ENCODE peak calls at places on chromosomes 6 and 20, in nine cellular contexts. S, O, W, G, D, X, U, I and J are unnamed samples. For H3K4me1, the result is how much of the 10 kb centered on the place peaks cover.

GRCh38 chr6:160795716-160796115 is 93.7 kb downstream of the PLG start:
- DNase-seq in X (no peak), W (no peak), U (no peak), D (peak), S (no peak), G (no peak), I (no peak), O (no peak), J (no peak)

GRCh38 chr6:125787791-125788190 is 3.0 kb upstream of the NCOA7 start:
- DNase-seq in S (no peak), X (no peak), I (no peak), U (peak), W (no peak), G (peak), D (peak), O (no peak), J (no peak)

GRCh38 chr6:33621396-33622388 is 570 bp downstream of the ITPR3 start:
- DNase-seq in U (no peak), S (peak), W (peak), I (peak), O (peak), G (no peak), D (peak), X (peak), J (peak)

GRCh38 chr6:82331031-82331773 is 32.4 kb upstream of the TPBG start:
- DNase-seq in O (no peak), I (no peak), S (no peak), G (peak), D (no peak), X (peak), U (peak), W (no peak), J (no peak)

GRCh38 chr6:155185544-155185943 is 78.3 kb upstream of the CLDN20 start:
- DNase-seq in U (peak), G (peak), I (no peak), W (no peak), S (no peak), O (no peak), X (peak), D (no peak), J (peak)

GRCh38 chr20:56360133-56360898 is 1.5 kb downstream of the FAM210B start:
- DNase-seq in I (no peak), G (no peak), W (no peak), S (no peak), D (peak), U (no peak), X (no peak), O (no peak), J (no peak)

GRCh38 chr6:169115632-169116031 is 138.0 kb downstream of the THBS2 start:
- DNase-seq in I (no peak), U (peak), X (no peak), G (peak), O (no peak), W (no peak), D (no peak), S (no peak), J (no peak)

GRCh38 chr6:815348-815738 is 122.4 kb upstream of the EXOC2 start:
- DNase-seq in U (no peak), X (peak), I (no peak), D (no peak), W (no peak), O (no peak), G (no peak), S (no peak), J (no peak)

GRCh38 chr20:15643713-15644112 is 929.5 kb downstream of the KIF16B start:
- DNase-seq in O (no peak), I (no peak), D (no peak), U (peak), W (no peak), S (no peak), G (no peak), X (no peak), J (no peak)

GRCh38 chr6:36743538-36744441 is 46.2 kb downstream of the RAB44 start:
- DNase-seq in X (no peak), S (no peak), D (no peak), W (no peak), I (peak), U (no peak), O (no peak), G (no peak), J (peak)

GRCh38 chr6:138948028-138948427 is 40.0 kb downstream of the REPS1 start:
- DNase-seq in G (no peak), U (no peak), O (no peak), S (no peak), W (no peak), D (no peak), I (no peak), X (no peak), J (no peak)

GRCh38 chr20:2145376-2145775 is 43.7 kb downstream of the STK35 start:
- DNase-seq in W (no peak), D (no peak), S (no peak), G (no peak), O (no peak), X (no peak), I (no peak), U (peak), J (no peak)

GRCh38 chr6:52515219-52515960 is 61.5 kb downstream of the TRAM2 start:
- DNase-seq in U (peak), D (no peak), X (no peak), W (no peak), S (no peak), I (no peak), G (no peak), O (no peak), J (no peak)

GRCh38 chr6:152380993-152381898 is 255.9 kb downstream of the SYNE1 start:
- DNase-seq in U (peak), W (peak), G (peak), I (peak), S (peak), O (peak), X (no peak), D (peak), J (peak)

GRCh38 chr6:144415835-144416237 is 130.7 kb downstream of the UTRN start:
- DNase-seq in I (no peak), D (no peak), U (peak), O (no peak), X (no peak), S (no peak), W (no peak), G (peak), J (no peak)

GRCh38 chr6:5300206-5300764 is 39.0 kb downstream of the FARS2 start:
- DNase-seq in W (no peak), O (no peak), I (no peak), X (no peak), S (no peak), D (no peak), G (no peak), U (no peak), J (no peak)

GRCh38 chr20:235891-236290 is 8.8 kb downstream of the DEFB129 start:
- DNase-seq in G (peak), W (no peak), D (peak), U (no peak), I (no peak), O (no peak), X (no peak), S (no peak), J (no peak)

GRCh38 chr6:4057036-4057435 is 21.9 kb downstream of the FAM217A start:
- DNase-seq in D (no peak), G (no peak), O (no peak), W (no peak), S (no peak), X (no peak), I (no peak), U (no peak), J (no peak)

GRCh38 chr6:19837511-19838441 is 606 bp downstream of the ID4 start:
- DNase-seq in D (no peak), O (peak), I (peak), G (peak), X (peak), U (peak), W (peak), S (peak), J (peak)

GRCh38 chr6:112189494-112189893 is 64.9 kb downstream of the LAMA4 start:
- DNase-seq in G (no peak), U (peak), O (no peak), X (no peak), S (peak), W (peak), I (no peak), D (no peak), J (no peak)

GRCh38 chr20:46558511-46558959 is 8.1 kb upstream of the OCSTAMP start:
- DNase-seq in I (no peak), O (no peak), U (peak), S (no peak), D (peak), G (peak), X (no peak), W (no peak), J (peak)

GRCh38 chr6:89433637-89434499 is 916 bp downstream of the ANKRD6 start:
- DNase-seq in O (peak), D (peak), X (peak), U (no peak), W (no peak), I (peak), S (peak), G (peak), J (peak)

GRCh38 chr6:10516953-10517352 is 4.2 kb upstream of the GCNT2 start:
- DNase-seq in I (no peak), X (no peak), G (no peak), S (no peak), W (no peak), U (no peak), O (no peak), D (no peak), J (no peak)

GRCh38 chr6:167683028-167683862 is 143.5 kb upstream of the AFDN start:
- DNase-seq in W (peak), U (peak), S (peak), X (no peak), O (peak), D (peak), G (peak), I (no peak), J (peak)

GRCh38 chr6:73203098-73203497 is 22.2 kb downstream of the KHDC1L start:
- DNase-seq in D (no peak), U (peak), I (no peak), X (no peak), O (no peak), W (no peak), G (no peak), S (no peak), J (no peak)

GRCh38 chr6:8441452-8441851 is 6.1 kb upstream of the SLC35B3 start:
- DNase-seq in O (no peak), S (no peak), W (no peak), D (no peak), X (no peak), G (no peak), U (no peak), I (no peak), J (no peak)

GRCh38 chr20:63560333-63560805 is 6.4 kb downstream of the FNDC11 start:
- DNase-seq in S (no peak), D (no peak), O (no peak), W (no peak), G (no peak), X (no peak), I (no peak), U (no peak), J (no peak)

GRCh38 chr6:158161566-158162254 is 6.4 kb downstream of the SERAC1 start:
- DNase-seq in U (no peak), I (no peak), W (no peak), S (no peak), D (no peak), X (peak), O (no peak), G (no peak), J (peak)

GRCh38 chr20:55394592-55394991 is 610.7 kb downstream of the CBLN4 start:
- DNase-seq in W (no peak), D (no peak), I (no peak), G (no peak), O (no peak), U (no peak), S (no peak), X (no peak), J (no peak)

GRCh38 chr6:108587258-108588059 is 26.7 kb downstream of the FOXO3 start:
- DNase-seq in U (peak), I (no peak), G (peak), X (no peak), D (no peak), O (no peak), W (peak), S (no peak), J (no peak)

GRCh38 chr6:90993771-90994170 is 406.9 kb upstream of the MAP3K7 start:
- DNase-seq in U (no peak), D (no peak), S (no peak), O (no peak), X (no peak), I (no peak), W (no peak), G (no peak), J (no peak)

GRCh38 chr20:44616604-44616964 is 34.2 kb downstream of the PKIG start:
- DNase-seq in I (no peak), S (peak), X (peak), U (no peak), D (no peak), O (no peak), G (no peak), W (no peak), J (peak)

GRCh38 chr20:54176610-54177009 is 2.8 kb upstream of the CYP24A1 start:
- DNase-seq in D (no peak), W (no peak), U (no peak), S (no peak), O (no peak), I (no peak), G (no peak), X (no peak), J (no peak)

GRCh38 chr6:133132092-133132491 is 109.1 kb upstream of the EYA4 start:
- DNase-seq in U (peak), X (no peak), I (no peak), D (no peak), S (no peak), G (no peak), O (no peak), W (no peak), J (no peak)

GRCh38 chr6:162124710-162125435 is 602.7 kb downstream of the PRKN start:
- DNase-seq in S (no peak), U (no peak), D (no peak), I (no peak), G (no peak), W (no peak), X (no peak), O (no peak), J (no peak)

GRCh38 chr20:33645421-33645820 is 16.7 kb upstream of the C20orf144 start:
- DNase-seq in G (no peak), I (no peak), U (no peak), D (no peak), W (no peak), O (no peak), S (no peak), X (no peak), J (no peak)

GRCh38 chr6:21885532-21886089 is 292.1 kb downstream of the SOX4 start:
- DNase-seq in I (no peak), S (peak), U (peak), G (peak), D (no peak), W (peak), X (no peak), O (no peak), J (peak)

GRCh38 chr6:136324981-136325380 is 35.3 kb upstream of the BCLAF1 start:
- DNase-seq in O (no peak), I (no peak), G (no peak), D (no peak), S (no peak), X (no peak), W (no peak), U (no peak), J (no peak)

GRCh38 chr6:136326038-136326561 is 36.5 kb upstream of the BCLAF1 start:
- DNase-seq in O (no peak), W (no peak), I (no peak), X (no peak), D (no peak), U (peak), S (no peak), G (peak), J (no peak)

GRCh38 chr6:136318676-136319075 is 29.0 kb upstream of the BCLAF1 start:
- DNase-seq in D (no peak), I (no peak), S (no peak), U (no peak), G (no peak), W (no peak), O (no peak), X (no peak), J (no peak)

GRCh38 chr6:136319732-136320131 is 30.1 kb upstream of the BCLAF1 start:
- DNase-seq in W (no peak), O (no peak), D (no peak), S (no peak), X (no peak), I (no peak), G (no peak), U (no peak), J (no peak)

GRCh38 chr6:136323431-136324112 is 33.9 kb upstream of the BCLAF1 start:
- DNase-seq in G (peak), W (no peak), D (no peak), I (no peak), S (no peak), X (no peak), O (no peak), U (no peak), J (no peak)
- H3K4me1 ChIP-seq in G (under half), W (under half), D (under half), I (under half), S (under half), X (under half), O (under half), U (under half), J (under half)

GRCh38 chr20:37359331-37359730 is 13.4 kb downstream of the SRC start:
- DNase-seq in U (no peak), I (no peak), X (peak), W (peak), D (peak), S (no peak), G (no peak), O (no peak), J (no peak)
- H3K4me1 ChIP-seq in U (under half), I (under half), X (under half), W (half or more), D (half or more), S (under half), G (under half), O (under half), J (under half)

GRCh38 chr6:63644668-63645326 is 9.2 kb downstream of the PHF3 start:
- DNase-seq in G (peak), S (no peak), W (no peak), D (peak), U (no peak), O (no peak), I (no peak), X (peak), J (no peak)

GRCh38 chr6:63649269-63649668 is 13.7 kb downstream of the PHF3 start:
- DNase-seq in X (no peak), G (no peak), U (no peak), I (no peak), D (no peak), W (no peak), S (no peak), O (no peak), J (no peak)

GRCh38 chr6:63643862-63644261 is 8.3 kb downstream of the PHF3 start:
- DNase-seq in W (no peak), I (no peak), O (no peak), X (no peak), G (peak), U (peak), D (no peak), S (no peak), J (no peak)

GRCh38 chr6:63652980-63653379 is 17.4 kb downstream of the PHF3 start:
- DNase-seq in D (no peak), X (no peak), G (no peak), U (no peak), W (no peak), S (no peak), O (no peak), I (no peak), J (no peak)

DNA sequence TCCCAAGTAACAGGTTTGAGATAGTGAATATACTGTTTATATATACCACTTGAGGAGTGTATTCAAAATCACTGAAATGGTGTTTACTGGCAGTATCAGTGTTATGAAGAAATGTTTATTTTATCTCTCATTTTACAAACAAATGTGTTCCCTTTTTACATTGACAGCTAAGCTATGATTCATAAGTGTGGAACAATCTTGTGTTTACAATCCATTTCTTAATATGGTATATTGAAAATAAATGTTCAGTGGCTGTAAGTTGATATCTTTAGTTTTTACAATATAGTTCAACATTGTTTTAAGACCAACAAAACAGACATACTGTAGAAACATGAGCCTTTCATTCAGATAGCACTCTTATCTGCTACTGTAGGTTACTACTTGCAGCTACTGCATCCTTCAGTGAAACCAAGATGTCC is 14.3 kb downstream of the PHF3 start:
- DNase-seq in S (no peak), G (no peak), U (peak), I (no peak), W (no peak), X (no peak), D (no peak), O (no peak), J (no peak)
- H3K4me1 ChIP-seq in S (half or more), G (under half), U (under half), I (under half), W (half or more), X (under half), D (under half), O (under half), J (under half)

GRCh38 chr6:43910638-43911353 is 140.8 kb downstream of the VEGFA start:
- DNase-seq in I (no peak), W (no peak), D (no peak), G (peak), X (no peak), S (no peak), O (no peak), U (peak), J (no peak)

GRCh38 chr6:43912598-43913387 is 142.8 kb downstream of the VEGFA start:
- DNase-seq in W (no peak), D (no peak), O (no peak), I (no peak), X (peak), G (no peak), U (no peak), S (no peak), J (no peak)

GRCh38 chr6:43911625-43912577 is 141.9 kb downstream of the VEGFA start:
- DNase-seq in S (no peak), W (no peak), O (no peak), D (no peak), U (no peak), I (no peak), X (peak), G (no peak), J (peak)

GRCh38 chr6:43910149-43910637 is 140.2 kb downstream of the VEGFA start:
- DNase-seq in S (no peak), G (no peak), D (no peak), O (no peak), X (no peak), U (no peak), W (no peak), I (no peak), J (no peak)

GRCh38 chr6:43911354-43911624 is 141.3 kb downstream of the VEGFA start:
- DNase-seq in U (peak), O (no peak), I (no peak), D (no peak), S (no peak), W (no peak), G (no peak), X (no peak), J (no peak)
- H3K4me1 ChIP-seq in U (under half), O (half or more), I (under half), D (under half), S (under half), W (under half), G (under half), X (under half), J (under half)

GRCh38 chr6:164345856-164346496 is 931.5 kb downstream of the QKI start:
- DNase-seq in W (no peak), D (peak), G (no peak), I (no peak), O (no peak), S (no peak), X (no peak), U (no peak), J (no peak)
- H3K4me1 ChIP-seq in W (under half), D (under half), G (under half), I (under half), O (under half), S (under half), X (under half), U (under half), J (under half)